ENCODE peak calls at places on chromosomes 12 and 14, in four cellular contexts. D is foreskin fibroblast, V is upper lobe of left lung, Y is fibroblast of pulmonary artery. I is an unnamed sample.

GRCh38 chr14:78902010-78902623 is 731.9 kb downstream of the NRXN3 start:
- DNase-seq in Y (peak; percentile 58), V (peak; percentile 21), D (peak; percentile 5), I (peak; percentile 45)

GRCh38 chr14:102490456-102490855 is 19.1 kb downstream of the ANKRD9 start:
- DNase-seq in Y (no peak), D (no peak), V (no peak), I (no peak)

GRCh38 chr12:46402451-46402850 is 29.9 kb upstream of the SLC38A2 start:
- DNase-seq in Y (peak; percentile 82), V (no peak), D (peak; percentile 89), I (peak; percentile 94)

GRCh38 chr12:78684419-78684818 is 180.2 kb upstream of the SYT1 start:
- DNase-seq in V (no peak), Y (no peak), D (no peak), I (no peak)

GRCh38 chr12:24226745-24227350 is 277.4 kb upstream of the SOX5 start:
- DNase-seq in V (peak; percentile 55), D (peak; percentile 14), Y (peak; percentile 91), I (peak; percentile 95)

GRCh38 chr14:95833429-95833828 is 43.2 kb upstream of the TUNAR start:
- DNase-seq in D (no peak), V (no peak), Y (no peak), I (no peak)

GRCh38 chr14:100585448-100586152 is 1.6 kb downstream of the BEGAIN start:
- DNase-seq in V (no peak), Y (no peak), D (no peak), I (no peak)

GRCh38 chr12:100794441-100795192 is at the start of gene ANO4:
- DNase-seq in V (no peak), Y (no peak), D (peak; percentile 63), I (peak; percentile 5)

GRCh38 chr12:117486840-117487659 is 125.6 kb upstream of the NOS1 start:
- DNase-seq in Y (no peak), V (no peak), D (peak; percentile 7), I (no peak)

GRCh38 chr12:25977047-25977446 is 18.6 kb downstream of the RASSF8 start:
- DNase-seq in D (no peak), V (no peak), Y (no peak), I (no peak)

GRCh38 chr12:55681142-55682077 is 26.3 kb downstream of the ITGA7 start:
- DNase-seq in V (peak; percentile 70), D (peak; percentile 79), Y (peak; percentile 63), I (peak; percentile 65)

GRCh38 chr14:100620437-100621100 is 33.4 kb upstream of the BEGAIN start:
- DNase-seq in V (no peak), Y (no peak), D (no peak), I (no peak)

GRCh38 chr12:25005376-25005775 is 56.5 kb upstream of the BCAT1 start:
- DNase-seq in Y (no peak), D (no peak), V (no peak), I (no peak)

GRCh38 chr14:103680491-103681231 is 34.6 kb downstream of the XRCC3 start:
- DNase-seq in V (no peak), D (no peak), Y (no peak), I (no peak)

GRCh38 chr12:116539905-116540482 is 19.2 kb upstream of the MAP1LC3B2 start:
- DNase-seq in V (peak; percentile 45), D (peak; percentile 75), Y (peak; percentile 58), I (peak; percentile 24)

GRCh38 chr12:108856170-108856427 is 1.3 kb downstream of the SSH1 start:
- DNase-seq in Y (no peak), D (no peak), V (peak; percentile 44), I (no peak)

GRCh38 chr14:39015360-39015961 is 87.6 kb downstream of the SEC23A start:
- DNase-seq in D (peak; percentile 19), V (no peak), Y (peak; percentile 78), I (peak; percentile 71)

GRCh38 chr12:132130690-132131089 is 13.4 kb downstream of the DDX51 start:
- DNase-seq in Y (no peak), V (no peak), D (no peak), I (no peak)

GRCh38 chr14:105478624-105479305 is 4.1 kb downstream of the CRIP2 start:
- DNase-seq in D (no peak), V (no peak), Y (no peak), I (no peak)

GRCh38 chr12:114779647-114780046 is 95.7 kb upstream of the TBX3 start:
- DNase-seq in Y (no peak), D (no peak), V (no peak), I (no peak)

GRCh38 chr14:96393292-96393691 is 1.4 kb downstream of the AK7 start:
- DNase-seq in Y (no peak), V (no peak), D (no peak), I (no peak)

GRCh38 chr14:49497725-49498348 is 88.3 kb downstream of the RPS29 start:
- DNase-seq in Y (peak; percentile 85), D (peak; percentile 32), V (no peak), I (peak; percentile 83)

DNA sequence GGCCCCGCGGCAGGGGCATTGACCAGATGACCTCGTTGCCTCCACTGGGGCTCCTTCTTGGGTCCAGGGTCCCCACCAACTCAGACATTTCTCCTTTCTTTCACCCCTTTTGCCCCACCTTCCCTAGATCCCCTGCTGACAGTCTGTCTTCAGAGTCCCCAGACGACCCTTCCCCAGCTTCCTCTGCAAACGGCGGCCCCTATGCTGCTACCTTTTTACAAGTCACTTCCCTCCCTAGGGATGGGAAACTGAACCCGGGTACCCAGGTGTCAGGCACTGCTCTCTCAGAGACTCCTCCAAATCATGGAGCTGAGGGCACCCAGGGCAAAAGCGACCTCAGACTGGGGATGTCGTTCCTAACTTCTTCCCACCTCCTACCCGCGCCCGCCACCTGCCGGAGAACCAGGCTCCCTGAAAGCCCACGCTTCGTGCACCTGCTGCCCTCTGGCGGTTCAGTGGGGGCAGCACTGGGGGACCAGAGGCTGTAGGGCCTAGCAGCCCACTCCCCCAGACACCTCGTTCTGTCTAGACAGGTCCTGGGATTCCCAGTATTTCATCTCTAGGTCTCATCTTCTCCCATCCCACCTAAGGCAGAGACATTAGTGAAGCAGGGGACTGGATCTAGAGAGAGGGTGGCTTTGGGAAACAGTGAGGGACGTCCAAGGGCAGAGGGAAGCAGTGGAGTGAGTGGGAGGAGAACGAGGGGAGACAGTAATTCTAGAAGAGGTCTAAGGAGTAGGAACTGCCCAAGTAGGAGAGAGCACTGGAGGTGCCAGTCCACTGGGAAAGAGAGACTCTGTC is 4.9 kb downstream of the ZNF385A start:
- DNase-seq in V (peak; percentile 93), Y (peak; percentile 87), D (peak; percentile 78), I (peak; percentile 89)
- H3K4me3 ChIP-seq in V (no peak overlapping the region), Y (peak overlapping the region; percentile 59), D (peak overlapping the region; percentile 47), I (peak overlapping the region; percentile 47)

GRCh38 chr12:18430425-18431048 is 169.2 kb downstream of the PIK3C2G start:
- DNase-seq in V (peak; percentile 35), D (peak; percentile 41), Y (peak; percentile 80), I (peak; percentile 78)
- TF ChIP-seq CTCF in V (peak; percentile 68), D (peak; percentile 95), Y (peak; percentile 99), I (peak; percentile 94)

GRCh38 chr14:89616425-89617141 is 199.6 kb upstream of the FOXN3 start:
- DNase-seq in V (no peak), D (no peak), Y (peak; percentile 60), I (peak; percentile 64)

GRCh38 chr14:89615421-89615820 is 198.4 kb upstream of the FOXN3 start:
- DNase-seq in D (no peak), V (no peak), Y (peak; percentile 72), I (peak; percentile 35)

GRCh38 chr14:89618309-89618708 is 201.3 kb upstream of the FOXN3 start:
- DNase-seq in Y (peak; percentile 34), D (no peak), V (no peak), I (peak; percentile 39)

GRCh38 chr14:89617471-89618291 is 200.6 kb upstream of the FOXN3 start:
- DNase-seq in D (peak; percentile 36), V (peak; percentile 44), Y (peak; percentile 60), I (peak; percentile 66)

DNA sequence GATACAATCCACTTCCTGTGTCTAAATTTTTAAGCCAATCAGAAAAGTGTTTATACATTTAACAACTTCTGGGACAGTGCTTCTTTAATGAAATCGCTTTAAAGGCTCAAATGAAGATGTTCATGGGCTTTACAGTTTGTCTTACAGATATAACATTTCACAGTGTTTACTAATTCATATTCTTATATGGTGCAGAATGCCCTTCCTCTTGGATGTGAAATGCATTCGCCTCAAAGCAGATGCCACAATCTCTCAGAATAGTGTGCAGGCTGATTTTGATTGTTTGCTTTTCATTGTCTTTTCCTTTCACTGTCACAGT is 200.1 kb upstream of the FOXN3 start:
- DNase-seq in V (no peak), D (no peak), Y (no peak), I (no peak)
- H3K4me3 ChIP-seq in V (no peak overlapping the region), D (peak overlapping the region; percentile 76), Y (peak overlapping the region; percentile 81), I (peak overlapping the region; percentile 65)

DNA sequence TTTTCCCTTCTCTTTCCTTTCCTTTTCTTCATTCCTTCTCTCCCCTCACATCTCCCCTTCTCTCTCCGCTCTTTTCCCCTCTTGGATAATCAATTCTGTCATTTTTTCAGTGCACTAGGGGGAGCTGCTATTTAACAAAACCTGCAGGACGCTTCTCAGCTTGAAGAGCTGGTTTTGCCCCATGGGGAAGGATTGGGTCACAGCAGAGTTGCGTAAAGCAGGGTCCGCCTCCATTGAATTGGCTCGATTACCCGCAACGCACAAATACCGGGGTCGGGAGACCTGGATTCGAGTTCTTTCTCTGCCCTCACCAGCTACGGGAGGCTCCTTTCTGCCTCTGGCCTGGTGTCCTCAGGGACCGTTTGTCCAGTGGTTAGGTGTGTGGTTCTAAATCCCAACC is 42.1 kb upstream of the CHGA start:
- DNase-seq in V (no peak), D (peak; percentile 12), Y (peak; percentile 60), I (peak; percentile 69)
- TF ChIP-seq CTCF in V (no peak), D (peak; percentile 28), Y (peak; percentile 36), I (peak; percentile 25)